ENCODE peak calls at places on chromosomes 7 and 10, in nine cellular contexts. E is fibroblast of the aortic adventitia, F is anterior cingulate cortex, L is NCI-H1092, X is suprapubic skin, W is cardiac muscle cell, V is left ventricle myocardium inferior, R is Panc1, M is lung microvascular endothelial cell. H is an unnamed sample.

GRCh38 chr7:26198133-26198780 is 2.3 kb downstream of the HNRNPA2B1 start:
- DNase-seq in E (peak), F (no peak), L (no peak), X (no peak), W (no peak), V (no peak), R (no peak), M (peak), H (no peak)

GRCh38 chr10:42866115-42866995 is 83.8 kb downstream of the BMS1 start:
- DNase-seq in E (peak), F (peak), L (peak), X (peak), W (peak), V (peak), R (no peak), M (peak), H (no peak)

GRCh38 chr10:70478191-70479160 is at the start of gene PALD1:
- DNase-seq in E (peak), F (peak), L (no peak), X (no peak), W (peak), V (peak), R (no peak), M (peak), H (peak)

GRCh38 chr10:102065561-102066420 is 642 bp downstream of the HPS6 start:
- DNase-seq in E (no peak), F (no peak), L (no peak), X (no peak), W (peak), V (peak), R (no peak), M (peak), H (peak)

GRCh38 chr10:98090822-98091221 is 43.6 kb upstream of the R3HCC1L start:
- DNase-seq in E (no peak), F (no peak), L (no peak), X (no peak), W (no peak), V (no peak), R (no peak), M (no peak), H (no peak)

GRCh38 chr7:29494350-29494749 is 69.3 kb upstream of the PRR15 start:
- DNase-seq in E (peak), F (no peak), L (no peak), X (no peak), W (no peak), V (no peak), R (no peak), M (no peak), H (no peak)

GRCh38 chr7:150322114-150322832 is 882 bp upstream of the LRRC61 start:
- DNase-seq in E (no peak), F (no peak), L (no peak), X (no peak), W (no peak), V (no peak), R (no peak), M (no peak), H (peak)

GRCh38 chr7:83648464-83649241 is at the start of gene SEMA3E:
- DNase-seq in E (peak), F (no peak), L (no peak), X (no peak), W (peak), V (no peak), R (peak), M (peak), H (no peak)

GRCh38 chr7:82481499-82482097 is 38.0 kb upstream of the CACNA2D1 start:
- DNase-seq in E (peak), F (no peak), L (no peak), X (no peak), W (peak), V (no peak), R (peak), M (peak), H (no peak)

GRCh38 chr10:97601268-97602215 is 12.0 kb downstream of the C10orf62 start:
- DNase-seq in E (no peak), F (peak), L (no peak), X (no peak), W (peak), V (peak), R (no peak), M (no peak), H (no peak)

GRCh38 chr10:100816671-100817070 is 71.3 kb downstream of the PAX2 start:
- DNase-seq in E (no peak), F (no peak), L (no peak), X (no peak), W (no peak), V (no peak), R (no peak), M (no peak), H (peak)

GRCh38 chr7:5470167-5470532 is 46.5 kb upstream of the TNRC18 start:
- DNase-seq in E (no peak), F (no peak), L (no peak), X (no peak), W (no peak), V (no peak), R (no peak), M (no peak), H (no peak)

GRCh38 chr7:46100521-46100920 is 179.4 kb upstream of the IGFBP3 start:
- DNase-seq in E (no peak), F (no peak), L (no peak), X (no peak), W (no peak), V (no peak), R (no peak), M (no peak), H (no peak)

GRCh38 chr7:69859342-69859741 is 261.1 kb downstream of the AUTS2 start:
- DNase-seq in E (no peak), F (no peak), L (no peak), X (no peak), W (no peak), V (no peak), R (no peak), M (no peak), H (no peak)